ENCODE peak calls at places on chromosomes 12 and 14, in four cellular contexts. W, H, J and X are unnamed samples.

GRCh38 chr14:95692109-95692508 is 5.9 kb downstream of the TCL1B start:
- DNase-seq in H (no peak), W (no peak), J (no peak), X (no peak)

GRCh38 chr14:88835661-88836060 is 11.2 kb downstream of the TTC8 start:
- DNase-seq in J (no peak), W (peak), H (peak), X (no peak)

GRCh38 chr14:20627337-20628032 is 14.0 kb downstream of the OR6S1 start:
- DNase-seq in J (no peak), W (no peak), H (no peak), X (no peak)

GRCh38 chr12:113145720-113146551 is 3.6 kb upstream of the CFAP73 start:
- DNase-seq in W (no peak), J (no peak), H (no peak), X (no peak)

GRCh38 chr12:19130224-19131019 is 889 bp downstream of the PLEKHA5 start:
- DNase-seq in H (peak), W (no peak), J (no peak), X (peak)

GRCh38 chr12:71702590-71702989 is 16.7 kb downstream of the TMEM19 start:
- DNase-seq in W (peak), H (no peak), J (no peak), X (no peak)

GRCh38 chr14:98946995-98947394 is 325.0 kb downstream of the BCL11B start:
- DNase-seq in H (no peak), W (no peak), J (no peak), X (no peak)

GRCh38 chr12:75099215-75099614 is 110.4 kb downstream of the KCNC2 start:
- DNase-seq in H (no peak), W (no peak), J (no peak), X (no peak)

GRCh38 chr12:646303-647038 is 16.8 kb downstream of the NINJ2 start:
- DNase-seq in W (no peak), J (no peak), H (peak), X (peak)

GRCh38 chr12:123512838-123513665 is 20.5 kb downstream of the RILPL1 start:
- DNase-seq in J (no peak), W (no peak), H (no peak), X (no peak)

GRCh38 chr12:92338102-92338501 is 192.5 kb upstream of the BTG1 start:
- DNase-seq in W (no peak), H (no peak), J (no peak), X (no peak)

GRCh38 chr12:70245458-70245857 is 2.2 kb downstream of the CNOT2 start:
- DNase-seq in W (no peak), H (no peak), J (no peak), X (no peak)

GRCh38 chr12:127241056-127241830 is 1025.7 kb upstream of the TMEM132C start:
- DNase-seq in H (no peak), J (no peak), W (no peak), X (no peak)

GRCh38 chr12:11763760-11764520 is 114.5 kb downstream of the ETV6 start:
- DNase-seq in H (no peak), J (no peak), W (peak), X (no peak)

GRCh38 chr14:77026166-77026929 is 2.2 kb downstream of the IRF2BPL start:
- DNase-seq in H (peak), W (peak), J (no peak), X (no peak)

GRCh38 chr14:78921856-78922255 is 751.7 kb downstream of the NRXN3 start:
- DNase-seq in H (peak), J (no peak), W (peak), X (no peak)

GRCh38 chr14:87088588-87088987 is 904.4 kb downstream of the GALC start:
- DNase-seq in W (no peak), H (no peak), J (no peak), X (no peak)

GRCh38 chr12:132470417-132470816 is 19.5 kb upstream of the FBRSL1 start:
- DNase-seq in W (no peak), H (no peak), J (no peak), X (no peak)

GRCh38 chr12:91890742-91891141 is 254.9 kb downstream of the BTG1 start:
- DNase-seq in W (peak), H (peak), J (no peak), X (no peak)

GRCh38 chr12:132689227-132689626 is 1.8 kb downstream of the PXMP2 start:
- DNase-seq in H (no peak), J (no peak), W (no peak), X (no peak)

GRCh38 chr12:51884676-51885229 is 3.1 kb upstream of the ANKRD33 start:
- DNase-seq in W (peak), H (peak), J (no peak), X (peak)

GRCh38 chr12:74780458-74781241 is 243.0 kb downstream of the ATXN7L3B start:
- DNase-seq in J (no peak), W (peak), H (no peak), X (no peak)

GRCh38 chr14:20836668-20837338 is 34.2 kb upstream of the RNASE1 start:
- DNase-seq in H (peak), J (no peak), W (peak), X (peak)

GRCh38 chr14:94077823-94078222 is 3.2 kb downstream of the DDX24 start:
- DNase-seq in J (no peak), W (no peak), H (no peak), X (no peak)

GRCh38 chr12:122238861-122239260 is 13.0 kb upstream of the DIABLO start:
- DNase-seq in H (no peak), W (no peak), J (no peak), X (no peak)

GRCh38 chr14:96027356-96028335 is 11.5 kb upstream of the C14orf132 start:
- DNase-seq in J (no peak), H (no peak), W (no peak), X (no peak)

GRCh38 chr12:67269632-67270578 is 747 bp downstream of the CAND1 start:
- DNase-seq in H (peak), W (no peak), J (no peak), X (peak)

GRCh38 chr12:89862511-89863331 is 154.1 kb upstream of the ATP2B1 start:
- DNase-seq in J (peak), H (peak), W (no peak), X (no peak)

GRCh38 chr12:132218915-132219314 is 74.7 kb downstream of the NOC4L start:
- DNase-seq in W (no peak), H (peak), J (no peak), X (peak)

GRCh38 chr14:82635931-82636330 is 1102.3 kb upstream of the SEL1L start:
- DNase-seq in W (no peak), J (no peak), H (no peak), X (no peak)

GRCh38 chr14:99075771-99076370 is 196.1 kb downstream of the BCL11B start:
- DNase-seq in J (no peak), W (no peak), H (no peak), X (no peak)

GRCh38 chr12:131141483-131141882 is 187.8 kb downstream of the ADGRD1 start:
- DNase-seq in H (no peak), W (no peak), J (no peak), X (no peak)

GRCh38 chr12:98332626-98333025 is 182.8 kb upstream of the TMPO start:
- DNase-seq in W (no peak), H (no peak), J (peak), X (no peak)

GRCh38 chr12:15629761-15630160 is 159.4 kb downstream of the EPS8 start:
- DNase-seq in J (no peak), H (peak), W (peak), X (no peak)

GRCh38 chr12:52514471-52515318 is 5.5 kb downstream of the KRT5 start:
- DNase-seq in H (no peak), W (no peak), J (no peak), X (no peak)

GRCh38 chr12:131636940-131637750 is 73.7 kb upstream of the SFSWAP start:
- DNase-seq in J (no peak), H (no peak), W (no peak), X (peak)

GRCh38 chr14:67050892-67051291 is 138.3 kb upstream of the GARIN2 start:
- DNase-seq in H (no peak), J (no peak), W (no peak), X (no peak)

GRCh38 chr12:24025153-24025798 is 75.8 kb upstream of the SOX5 start:
- DNase-seq in H (no peak), W (peak), J (no peak), X (peak)

GRCh38 chr12:122523280-122523679 is 3.5 kb downstream of the RSRC2 start:
- DNase-seq in J (no peak), W (peak), H (no peak), X (peak)

GRCh38 chr14:21268612-21269251 is 510 bp downstream of the HNRNPC start:
- DNase-seq in W (peak), J (no peak), H (peak), X (peak)

GRCh38 chr12:119397540-119397939 is 63.0 kb downstream of the CCDC60 start:
- DNase-seq in W (no peak), J (no peak), H (no peak), X (no peak)

GRCh38 chr12:119393685-119394084 is 59.2 kb downstream of the CCDC60 start:
- DNase-seq in J (no peak), W (no peak), H (no peak), X (no peak)

DNA sequence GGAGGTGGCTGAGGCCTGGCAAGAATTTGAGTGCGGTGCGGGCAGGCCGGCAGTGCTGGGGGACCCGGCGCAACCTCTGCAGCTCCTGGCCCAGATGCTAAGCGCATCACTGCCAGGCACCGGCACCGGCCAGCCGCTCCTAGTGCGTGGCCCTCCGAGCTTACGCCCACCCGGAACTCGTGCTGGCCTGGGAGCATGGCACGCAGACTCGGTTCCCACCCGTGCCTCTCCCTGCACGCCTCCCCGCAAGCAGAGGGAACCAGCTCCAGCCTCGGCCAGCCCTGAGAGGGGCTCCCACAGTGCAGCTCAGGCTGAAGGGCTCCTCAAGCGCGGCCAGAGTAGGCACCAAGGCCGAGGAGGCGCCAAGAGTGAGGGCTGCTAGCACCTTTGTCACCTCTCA is 63.7 kb downstream of the CCDC60 start:
- DNase-seq in J (no peak), H (no peak), W (no peak), X (no peak)
- TF ChIP-seq FOS in J (no peak), H (no peak), W (no peak), X (no peak)

GRCh38 chr12:6314776-6315175 is 4.3 kb downstream of the PLEKHG6 start:
- DNase-seq in W (no peak), J (no peak), H (no peak), X (no peak)

GRCh38 chr12:6313326-6313940 is 3.0 kb downstream of the PLEKHG6 start:
- DNase-seq in W (no peak), H (no peak), J (no peak), X (no peak)

GRCh38 chr12:6312529-6313325 is 2.2 kb downstream of the PLEKHG6 start:
- DNase-seq in W (no peak), J (peak), H (no peak), X (peak)

GRCh38 chr12:6310771-6311610 is 509 bp downstream of the PLEKHG6 start:
- DNase-seq in H (no peak), J (no peak), W (no peak), X (peak)

DNA sequence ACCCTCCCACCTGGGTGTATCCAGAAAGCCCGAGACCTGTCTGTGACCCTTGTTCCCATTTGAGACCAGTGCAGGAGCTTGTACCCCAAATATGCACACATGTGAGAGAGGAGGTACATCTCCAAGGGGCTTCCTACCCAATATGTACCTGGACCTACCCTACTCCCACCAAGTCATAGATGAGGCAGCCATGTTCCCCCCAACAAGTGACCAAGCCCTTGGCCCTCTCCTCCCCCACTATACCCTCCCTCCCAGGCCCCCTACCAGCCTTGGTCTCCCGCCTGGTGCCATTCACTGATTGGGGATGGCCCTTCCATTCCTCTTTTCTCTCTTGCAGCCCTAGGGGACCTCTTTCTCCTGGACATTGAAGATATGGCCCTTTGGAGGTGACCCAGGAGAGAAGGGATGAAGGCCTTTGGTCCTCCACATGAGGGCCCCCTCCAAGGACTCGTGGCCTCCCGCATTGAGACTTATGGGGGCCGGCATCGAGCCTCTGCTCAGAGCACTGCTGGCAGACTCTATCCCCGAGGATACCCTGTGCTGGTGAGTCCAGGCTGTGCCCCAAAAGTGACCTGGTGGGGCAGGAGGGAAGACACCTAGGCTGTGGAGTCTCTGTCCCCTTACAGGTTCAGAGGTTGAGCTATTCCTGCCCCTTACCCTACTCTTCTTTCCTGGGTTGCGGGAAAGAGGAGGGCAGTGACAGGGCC is 1.5 kb downstream of the PLEKHG6 start:
- DNase-seq in W (no peak), H (no peak), J (no peak), X (no peak)
- TF ChIP-seq FOS in W (no peak), H (no peak), J (no peak), X (no peak)

DNA sequence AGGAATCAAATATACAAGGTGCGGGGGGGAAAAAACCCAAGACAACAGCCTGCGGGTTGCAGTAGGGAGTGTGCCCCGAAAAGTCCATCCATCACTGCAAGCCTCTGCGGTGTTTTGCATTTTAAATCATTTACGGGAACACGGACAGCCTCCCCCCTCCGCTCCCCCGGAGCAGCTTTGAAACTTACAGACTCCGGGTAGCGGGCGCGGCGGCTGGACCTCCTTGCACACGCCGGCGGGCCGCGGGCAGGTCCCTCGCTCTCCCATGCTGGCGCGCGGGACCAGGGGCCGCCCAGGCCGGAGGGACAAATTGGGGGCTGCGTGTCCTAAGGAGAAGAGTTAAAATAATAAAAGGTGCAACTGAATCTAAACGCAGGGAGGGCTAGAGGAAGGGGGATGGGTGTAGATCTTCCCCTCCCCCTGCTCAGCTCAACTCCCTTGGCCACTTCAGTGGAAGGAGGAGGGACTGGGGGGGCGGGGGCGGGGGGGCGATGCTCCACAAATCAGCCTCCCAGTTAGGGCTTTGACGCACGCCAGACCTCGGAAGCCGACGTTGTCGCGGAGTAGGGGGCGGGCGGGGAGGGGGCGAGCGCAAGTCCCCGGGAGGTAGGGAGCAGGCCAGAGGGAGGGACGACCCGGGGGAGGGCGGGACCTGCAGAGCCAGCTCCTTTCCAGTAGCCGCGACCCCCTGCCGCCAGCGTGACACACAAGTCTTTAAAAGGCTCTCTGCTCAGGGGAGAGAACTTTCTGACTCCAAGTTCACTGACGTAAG is at the start of gene KCNJ8:
- DNase-seq in J (no peak), W (peak), H (no peak), X (peak)
- TF ChIP-seq FOS in J (no peak), W (no peak), H (no peak), X (no peak)

GRCh38 chr14:50829472-50830043 is 1.4 kb downstream of the NIN start:
- DNase-seq in H (no peak), J (no peak), W (no peak), X (no peak)
- TF ChIP-seq FOS in H (no peak), J (no peak), W (no peak), X (no peak)

GRCh38 chr12:94650143-94651056 is at the start of gene TMCC3:
- DNase-seq in W (no peak), H (peak), J (no peak), X (no peak)
- TF ChIP-seq FOS in W (no peak), H (no peak), J (no peak), X (no peak)

GRCh38 chr12:31324845-31325523 is 966 bp downstream of the SINHCAF start:
- DNase-seq in J (no peak), H (peak), W (peak), X (peak)
- TF ChIP-seq FOS in J (no peak), H (no peak), W (no peak), X (no peak)

DNA sequence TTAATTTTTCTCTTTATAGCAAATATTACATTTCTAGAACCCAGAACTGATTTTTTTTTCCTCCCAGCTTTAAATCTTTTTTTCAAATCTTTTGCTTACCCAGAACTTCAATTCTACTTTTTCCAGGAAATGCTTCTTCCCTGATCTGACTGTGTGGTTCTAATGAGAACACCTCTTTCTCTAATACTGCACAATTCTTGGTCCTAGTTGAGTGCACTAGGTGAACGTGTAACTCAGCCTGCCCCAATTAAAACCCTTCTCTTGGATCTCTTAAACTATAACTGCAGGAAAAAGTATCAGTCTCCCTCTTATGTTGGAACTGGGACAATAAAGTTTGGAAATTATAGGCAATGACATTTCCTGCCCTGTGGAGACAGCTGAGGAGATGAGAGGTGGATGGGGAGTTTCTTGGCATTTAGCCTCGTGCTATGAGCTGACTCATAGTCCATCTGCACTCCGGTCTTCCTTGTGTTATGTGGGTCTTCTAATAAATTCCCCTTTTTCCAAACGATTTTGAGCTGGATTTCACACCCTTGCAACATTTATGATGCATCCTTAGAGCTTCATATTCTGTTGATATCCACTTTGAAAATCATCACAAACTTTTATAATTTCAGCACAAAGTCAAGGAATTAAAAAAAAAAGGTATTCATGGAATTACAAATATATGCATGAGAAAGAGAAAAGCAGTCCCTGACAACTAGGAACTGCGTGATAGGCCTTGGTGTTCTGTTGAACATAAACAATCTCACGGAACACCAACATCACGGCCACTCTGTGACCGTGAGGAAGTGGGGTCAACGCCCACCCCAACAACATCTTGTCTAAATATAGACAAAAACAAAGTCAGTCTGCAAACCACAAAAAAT is 52.4 kb downstream of the BRMS1L start:
- DNase-seq in W (peak), H (peak), J (no peak), X (no peak)
- TF ChIP-seq FOS in W (peak), H (peak), J (no peak), X (no peak)

GRCh38 chr14:75450381-75451276 is 22.8 kb downstream of the JDP2 start:
- DNase-seq in W (peak), H (peak), J (no peak), X (no peak)

GRCh38 chr14:75448209-75448608 is 20.4 kb downstream of the JDP2 start:
- DNase-seq in J (no peak), H (no peak), W (no peak), X (no peak)

GRCh38 chr14:75452324-75452723 is 24.5 kb downstream of the JDP2 start:
- DNase-seq in W (no peak), H (no peak), J (no peak), X (no peak)

GRCh38 chr14:75446447-75446846 is 18.6 kb downstream of the JDP2 start:
- DNase-seq in J (no peak), W (no peak), H (no peak), X (no peak)

GRCh38 chr14:75449703-75450102 is 21.9 kb downstream of the JDP2 start:
- DNase-seq in W (no peak), J (no peak), H (no peak), X (no peak)
- TF ChIP-seq FOS in W (no peak), J (no peak), H (no peak), X (no peak)